ENCODE peak calls at places on chromosomes 4 and X, in seven cellular contexts. A, U, P, J, N, T and Y are unnamed samples.

GRCh38 chrX:40098264-40099045 is 697 bp upstream of the BCOR start:
- DNase-seq in A (peak), U (no peak), P (peak), J (peak), N (peak), T (no peak), Y (peak)

GRCh38 chr4:8148785-8149435 is 9.7 kb downstream of the ABLIM2 start:
- DNase-seq in A (no peak), U (no peak), P (no peak), J (no peak), N (no peak), T (no peak), Y (no peak)

GRCh38 chr4:186104114-186104894 is at the start of gene FAM149A:
- DNase-seq in A (peak), U (no peak), P (peak), J (no peak), N (no peak), T (no peak), Y (peak)

GRCh38 chrX:153662266-153662665 is 11.3 kb downstream of the PNCK start:
- DNase-seq in A (no peak), U (no peak), P (no peak), J (peak), N (peak), T (no peak), Y (peak)

GRCh38 chr4:38133711-38134480 is 173.7 kb downstream of the PTTG2 start:
- DNase-seq in A (no peak), U (no peak), P (no peak), J (no peak), N (no peak), T (no peak), Y (no peak)

GRCh38 chrX:150234126-150234525 is 129.0 kb upstream of the MAMLD1 start:
- DNase-seq in A (no peak), U (no peak), P (no peak), J (no peak), N (peak), T (no peak), Y (no peak)

GRCh38 chrX:129540068-129540653 is at the start of gene OCRL:
- DNase-seq in A (peak), U (no peak), P (peak), J (peak), N (peak), T (peak), Y (peak)

GRCh38 chr4:89829470-89830138 is 7.4 kb downstream of the SNCA start:
- DNase-seq in A (no peak), U (peak), P (no peak), J (no peak), N (no peak), T (no peak), Y (no peak)

GRCh38 chrX:108044554-108045256 is at the start of gene VSIG1:
- DNase-seq in A (no peak), U (no peak), P (no peak), J (no peak), N (no peak), T (no peak), Y (no peak)

GRCh38 chr4:16686195-16686594 is 212.2 kb downstream of the LDB2 start:
- DNase-seq in A (no peak), U (no peak), P (no peak), J (no peak), N (peak), T (no peak), Y (no peak)

GRCh38 chr4:128823025-128823661 is 13.6 kb downstream of the JADE1 start:
- DNase-seq in A (no peak), U (peak), P (no peak), J (peak), N (peak), T (no peak), Y (no peak)

GRCh38 chrX:2692221-2693122 is 1.4 kb downstream of the CD99 start:
- DNase-seq in A (no peak), U (no peak), P (no peak), J (peak), N (peak), T (no peak), Y (no peak)

GRCh38 chrX:134999469-134999868 is 8.7 kb downstream of the SMIM10 start:
- DNase-seq in A (no peak), U (peak), P (peak), J (peak), N (peak), T (no peak), Y (peak)

GRCh38 chr4:1524761-1525160 is 118.5 kb upstream of the NKX1-1 start:
- DNase-seq in A (no peak), U (no peak), P (no peak), J (no peak), N (no peak), T (no peak), Y (no peak)

GRCh38 chr4:147078875-147079658 is 133.4 kb upstream of the TTC29 start:
- DNase-seq in A (peak), U (peak), P (no peak), J (no peak), N (peak), T (no peak), Y (no peak)

GRCh38 chr4:1413687-1414479 is 7.6 kb upstream of the NKX1-1 start:
- DNase-seq in A (no peak), U (no peak), P (no peak), J (no peak), N (no peak), T (no peak), Y (no peak)

GRCh38 chr4:182188622-182189021 is 54.6 kb upstream of the TENM3 start:
- DNase-seq in A (no peak), U (no peak), P (no peak), J (no peak), N (no peak), T (no peak), Y (no peak)

GRCh38 chr4:95676190-95676589 is 127.4 kb upstream of the UNC5C start:
- DNase-seq in A (no peak), U (peak), P (no peak), J (no peak), N (peak), T (no peak), Y (no peak)

GRCh38 chr4:98573791-98574190 is 84.6 kb downstream of the TSPAN5 start:
- DNase-seq in A (no peak), U (no peak), P (peak), J (no peak), N (no peak), T (no peak), Y (no peak)

GRCh38 chrX:103629295-103630170 is 758 bp downstream of the TCEAL1 start:
- DNase-seq in A (peak), U (peak), P (peak), J (peak), N (peak), T (peak), Y (peak)

GRCh38 chr4:189204616-189205015 is 736.1 kb upstream of the FRG1 start:
- DNase-seq in A (no peak), U (no peak), P (no peak), J (no peak), N (no peak), T (no peak), Y (no peak)

GRCh38 chr4:153798901-153799707 is 10.2 kb upstream of the SFRP2 start:
- DNase-seq in A (no peak), U (no peak), P (no peak), J (no peak), N (no peak), T (no peak), Y (no peak)

GRCh38 chr4:76956961-76957738 is 7.6 kb downstream of the SEPTIN11 start:
- DNase-seq in A (no peak), U (peak), P (no peak), J (no peak), N (peak), T (no peak), Y (no peak)

GRCh38 chr4:133711817-133712216 is 489.8 kb downstream of the PABPC4L start:
- DNase-seq in A (no peak), U (no peak), P (no peak), J (peak), N (peak), T (no peak), Y (no peak)

GRCh38 chr4:128516568-128516967 is 229.0 kb upstream of the PGRMC2 start:
- DNase-seq in A (no peak), U (no peak), P (no peak), J (no peak), N (no peak), T (no peak), Y (no peak)

GRCh38 chr4:159002950-159003349 is 99.9 kb upstream of the RAPGEF2 start:
- DNase-seq in A (no peak), U (no peak), P (no peak), J (no peak), N (peak), T (no peak), Y (no peak)

GRCh38 chrX:1807301-1807731 is 192.5 kb downstream of the ASMT start:
- DNase-seq in A (no peak), U (no peak), P (no peak), J (no peak), N (peak), T (peak), Y (peak)

GRCh38 chr4:83484500-83485431 is at the start of gene ABRAXAS1:
- DNase-seq in A (peak), U (peak), P (peak), J (peak), N (peak), T (peak), Y (peak)

GRCh38 chrX:96615448-96615847 is 69.2 kb upstream of the DIAPH2 start:
- DNase-seq in A (no peak), U (no peak), P (no peak), J (no peak), N (no peak), T (no peak), Y (no peak)

GRCh38 chrX:51461053-51462050 is 35.0 kb downstream of the NUDT11 start:
- DNase-seq in A (peak), U (peak), P (peak), J (peak), N (peak), T (peak), Y (no peak)

GRCh38 chr4:83212041-83212851 is 72.4 kb downstream of the COQ2 start:
- DNase-seq in A (no peak), U (no peak), P (no peak), J (no peak), N (no peak), T (no peak), Y (peak)

GRCh38 chr4:150021483-150021882 is 56.8 kb upstream of the DCLK2 start:
- DNase-seq in A (no peak), U (no peak), P (no peak), J (no peak), N (no peak), T (no peak), Y (no peak)

GRCh38 chr4:825969-826330 is at the start of gene CPLX1:
- DNase-seq in A (peak), U (no peak), P (peak), J (no peak), N (no peak), T (no peak), Y (peak)

GRCh38 chr4:181278941-181279340 is 964.3 kb upstream of the TENM3 start:
- DNase-seq in A (no peak), U (no peak), P (no peak), J (no peak), N (no peak), T (no peak), Y (no peak)

GRCh38 chrX:53262918-53263394 is 18.4 kb downstream of the IQSEC2 start:
- DNase-seq in A (no peak), U (peak), P (no peak), J (peak), N (peak), T (no peak), Y (no peak)